ENCODE peak calls at places on chromosomes 11 and 22, in six cellular contexts. L is A549, H is K562, F is endothelial cell of umbilical vein, T is GM12878, N is HepG2. S is an unnamed sample.

GRCh38 chr11:113677648-113678047 is 28.5 kb downstream of the TMPRSS5 start:
- DNase-seq in H (no peak), T (no peak), L (no peak), N (no peak), F (no peak), S (no peak)

GRCh38 chr22:47281126-47282106 is 519.0 kb downstream of the TBC1D22A start:
- DNase-seq in L (peak; percentile 6), T (no peak), H (no peak), F (no peak), N (no peak), S (no peak)

GRCh38 chr11:14148653-14149273 is 186.2 kb downstream of the SPON1 start:
- DNase-seq in L (peak; percentile 10), T (no peak), N (peak; percentile 16), F (peak; percentile 36), H (peak; percentile 16), S (peak; percentile 22)

GRCh38 chr11:126500981-126501380 is 145.5 kb downstream of the ST3GAL4 start:
- DNase-seq in N (no peak), T (no peak), H (no peak), F (no peak), L (no peak), S (no peak)

GRCh38 chr11:119352857-119353260 is 6.4 kb upstream of the MFRP start:
- DNase-seq in T (no peak), L (no peak), H (peak; percentile 62), F (peak; percentile 85), N (peak; percentile 92), S (no peak)

GRCh38 chr11:35539781-35540281 is 14.4 kb upstream of the PAMR1 start:
- DNase-seq in L (no peak), T (no peak), F (no peak), H (no peak), N (no peak), S (no peak)

GRCh38 chr11:3723014-3723708 is 52.0 kb upstream of the CHRNA10 start:
- DNase-seq in N (no peak), H (no peak), F (peak; percentile 21), T (no peak), L (peak; percentile 28), S (peak; percentile 83)

GRCh38 chr11:66886671-66887221 is 29.9 kb downstream of the LRFN4 start:
- DNase-seq in N (no peak), H (no peak), L (peak; percentile 95), F (no peak), T (no peak), S (no peak)

GRCh38 chr22:48089601-48090331 is 1327.3 kb downstream of the TBC1D22A start:
- DNase-seq in L (peak; percentile 16), T (no peak), N (no peak), H (peak; percentile 10), F (no peak), S (peak; percentile 23)

GRCh38 chr22:38317995-38318715 is 922 bp upstream of the CSNK1E start:
- DNase-seq in T (no peak), F (peak; percentile 83), N (peak; percentile 77), H (peak; percentile 90), L (peak; percentile 94), S (peak; percentile 85)

GRCh38 chr11:129740877-129741276 is 74.8 kb upstream of the TMEM45B start:
- DNase-seq in H (no peak), F (no peak), N (no peak), L (no peak), T (no peak), S (no peak)

GRCh38 chr11:9399466-9399865 is 15.0 kb downstream of the IPO7 start:
- DNase-seq in T (no peak), F (no peak), N (no peak), H (no peak), L (no peak), S (no peak)

GRCh38 chr11:13261600-13262061 is 16.0 kb upstream of the BMAL1 start:
- DNase-seq in L (peak; percentile 69), T (no peak), F (peak; percentile 68), H (no peak), N (no peak), S (no peak)

GRCh38 chr22:18068381-18068988 is 9.3 kb upstream of the PEX26 start:
- DNase-seq in F (no peak), H (no peak), L (no peak), T (no peak), N (peak; percentile 55), S (no peak)

GRCh38 chr11:56885182-56885581 is 103.5 kb upstream of the OR5AK2 start:
- DNase-seq in N (peak; percentile 11), T (no peak), L (no peak), H (no peak), F (no peak), S (no peak)

GRCh38 chr22:49553518-49554295 is 274.0 kb downstream of the BRD1 start:
- DNase-seq in N (no peak), F (no peak), H (no peak), L (no peak), T (no peak), S (no peak)

GRCh38 chr11:134785660-134786284 is 373.7 kb upstream of the B3GAT1 start:
- DNase-seq in F (no peak), L (no peak), H (no peak), T (no peak), N (no peak), S (no peak)

GRCh38 chr11:30914143-30914762 is 328.1 kb upstream of the MPPED2 start:
- DNase-seq in T (no peak), H (peak; percentile 14), F (peak; percentile 51), N (peak; percentile 16), L (peak; percentile 8), S (peak; percentile 21)

GRCh38 chr11:45894555-45895247 is 9.2 kb downstream of the MAPK8IP1 start:
- DNase-seq in F (no peak), N (no peak), T (no peak), L (no peak), H (no peak), S (no peak)

GRCh38 chr11:5364214-5364613 is 12.9 kb downstream of the OR51B6 start:
- DNase-seq in H (peak; percentile 29), F (peak; percentile 43), L (no peak), T (no peak), N (no peak), S (no peak)

GRCh38 chr11:111299111-111300026 is 1.0 kb downstream of the POU2AF3 start:
- DNase-seq in H (no peak), T (no peak), L (peak; percentile 58), F (peak; percentile 11), N (peak; percentile 46), S (no peak)

GRCh38 chr11:46114961-46115360 is 6.3 kb downstream of the PHF21A start:
- DNase-seq in T (no peak), N (no peak), L (no peak), F (no peak), H (no peak), S (peak; percentile 54)

GRCh38 chr11:128555606-128556005 is 31.8 kb downstream of the ETS1 start:
- DNase-seq in T (no peak), N (peak; percentile 6), F (peak; percentile 49), L (no peak), H (no peak), S (no peak)

GRCh38 chr11:128550967-128551522 is 36.3 kb downstream of the ETS1 start:
- DNase-seq in T (no peak), H (no peak), L (no peak), N (no peak), F (no peak), S (no peak)

GRCh38 chr11:128551641-128552335 is 35.6 kb downstream of the ETS1 start:
- DNase-seq in H (no peak), N (no peak), L (no peak), F (no peak), T (peak; percentile 99), S (no peak)

GRCh38 chr11:128553662-128554392 is 33.5 kb downstream of the ETS1 start:
- DNase-seq in N (no peak), L (no peak), T (no peak), H (no peak), F (peak; percentile 30), S (peak; percentile 59)

GRCh38 chr11:128552783-128553661 is 34.3 kb downstream of the ETS1 start:
- DNase-seq in H (no peak), L (no peak), F (no peak), T (peak; percentile 95), N (no peak), S (peak; percentile 84)
- H3K4me3 ChIP-seq in H (no peak overlapping the region), L (no peak overlapping the region), F (no peak overlapping the region), T (peak overlapping the region; percentile 69), N (no peak overlapping the region), S (no peak overlapping the region)

GRCh38 chr11:104573431-104573830 is 324.8 kb downstream of the CASP12 start:
- DNase-seq in H (no peak), L (no peak), F (peak; percentile 13), N (no peak), T (no peak), S (no peak)
- TF ChIP-seq MYC in H (no peak), L (no peak), F (no peak), N (no peak), T (no peak), S (no peak)

DNA sequence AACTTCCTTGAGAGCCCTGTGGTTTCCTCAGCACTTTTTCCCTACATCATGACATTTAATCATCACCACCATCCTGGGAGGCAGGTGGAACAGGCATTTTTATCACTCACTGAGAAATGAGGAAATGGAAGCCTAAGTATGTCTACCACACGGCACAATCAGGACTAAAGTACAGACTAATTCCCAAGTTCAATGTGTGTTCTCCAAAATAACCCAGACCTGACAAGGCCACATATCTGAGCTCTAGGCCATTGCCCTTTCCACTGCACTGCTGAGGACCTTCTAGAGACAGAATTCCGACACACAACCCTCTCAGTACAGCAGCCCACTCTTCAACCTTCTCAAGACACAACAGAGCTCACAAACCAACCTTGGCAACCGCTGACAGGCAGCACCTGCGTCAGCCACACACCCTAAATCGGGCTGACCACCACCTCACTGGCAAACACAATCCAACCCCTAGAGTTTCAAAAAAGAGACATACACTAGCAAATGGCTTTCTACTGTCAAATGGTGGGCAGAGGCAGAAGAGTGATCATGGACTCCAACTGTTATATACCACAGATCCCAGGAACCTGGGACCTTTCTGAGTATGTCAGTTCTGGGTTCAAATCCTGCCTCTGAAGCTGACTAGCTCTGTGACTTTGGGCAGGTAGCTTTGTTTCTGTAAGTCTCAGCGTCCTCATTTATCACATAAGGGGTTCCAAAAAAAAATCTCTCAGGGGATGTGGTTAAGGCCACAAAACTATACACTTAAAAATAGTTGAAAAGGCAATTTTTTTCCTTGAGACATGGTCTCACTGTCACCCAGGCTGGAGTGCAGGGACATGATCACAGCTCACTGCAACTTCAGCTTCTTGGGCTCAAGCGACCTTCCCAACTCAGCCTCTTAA is 16.3 kb downstream of the SMCO4 start:
- DNase-seq in T (no peak), F (no peak), L (no peak), N (peak; percentile 32), H (no peak), S (no peak)
- H3K4me3 ChIP-seq in T (peak overlapping the region; percentile 56), F (no peak overlapping the region), L (no peak overlapping the region), N (no peak overlapping the region), H (no peak overlapping the region), S (no peak overlapping the region)

DNA sequence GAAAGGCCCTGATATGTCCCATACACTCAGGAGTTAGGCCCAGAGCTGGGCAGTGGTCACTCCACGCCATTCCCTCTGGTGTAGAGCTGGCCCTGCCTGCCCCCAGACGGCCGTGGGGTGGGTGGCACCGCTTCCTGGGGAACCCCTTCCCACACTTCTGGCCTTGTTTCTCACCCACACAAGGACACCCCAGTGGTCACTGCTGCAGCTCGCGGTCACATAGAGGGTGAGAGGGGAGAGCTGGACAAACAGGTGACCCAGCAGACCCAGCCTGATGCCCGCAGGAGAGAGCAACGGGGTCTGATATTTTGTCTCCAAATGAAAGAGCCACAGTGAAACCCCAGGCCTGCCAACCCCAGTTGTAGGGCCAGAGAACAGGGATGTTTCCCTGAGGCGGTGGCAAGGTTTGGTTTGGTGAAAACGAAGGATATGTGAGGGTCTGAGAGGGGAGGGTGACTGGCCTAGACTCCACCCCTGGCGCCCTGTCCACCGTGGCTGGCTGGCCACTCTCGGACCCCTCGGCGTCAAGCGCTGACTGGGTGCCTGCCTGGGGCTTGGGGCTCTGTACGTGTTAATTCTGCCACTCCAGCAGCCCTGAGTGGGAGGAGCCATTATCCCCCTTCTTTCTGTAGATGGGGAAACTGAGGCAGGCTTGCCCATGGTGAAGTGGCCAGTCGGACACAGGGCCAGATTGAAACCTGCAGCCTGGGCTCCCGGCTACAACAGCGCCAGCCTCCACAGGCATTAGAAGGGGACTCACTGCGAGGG is 71.0 kb upstream of the PPARA start:
- DNase-seq in T (no peak), H (no peak), L (no peak), N (no peak), F (no peak), S (no peak)
- TF ChIP-seq MYC in T (no peak), H (no peak), L (no peak), N (no peak), F (no peak), S (no peak)